ENCODE peak calls at places on chromosome 14, in four cellular contexts. E is non-pigmented ciliary epithelial cell, Z is MV-4-11, X is activated gamma-delta T cell. W is an unnamed sample.

GRCh38 chr14:88904206-88904647 is 79.8 kb downstream of the TTC8 start:
- DNase-seq in X (no peak), E (no peak), Z (no peak), W (no peak)

GRCh38 chr14:105862581-105863239 is 336.3 kb downstream of the TMEM121 start:
- DNase-seq in Z (no peak), X (no peak), E (no peak), W (no peak)

GRCh38 chr14:34655959-34656358 is 26.0 kb upstream of the SNX6 start:
- DNase-seq in E (no peak), X (no peak), Z (no peak), W (no peak)

GRCh38 chr14:72892879-72893635 is 844 bp downstream of the DPF3 start:
- DNase-seq in Z (no peak), X (no peak), E (no peak), W (peak; percentile 36)

GRCh38 chr14:34199585-34199984 is 248.7 kb upstream of the EGLN3 start:
- DNase-seq in Z (no peak), X (no peak), E (peak; percentile 96), W (no peak)

GRCh38 chr14:93970589-93970966 is 5.8 kb downstream of the ASB2 start:
- DNase-seq in Z (peak; percentile 40), E (no peak), X (peak; percentile 20), W (peak; percentile 44)

GRCh38 chr14:89344871-89345270 is 72.2 kb downstream of the FOXN3 start:
- DNase-seq in X (no peak), E (no peak), Z (no peak), W (no peak)

GRCh38 chr14:76653875-76654572 is 107.2 kb upstream of the VASH1 start:
- DNase-seq in X (no peak), E (no peak), Z (no peak), W (no peak)

GRCh38 chr14:35389315-35389667 is 15.3 kb downstream of the NFKBIA start:
- DNase-seq in E (no peak), X (no peak), Z (no peak), W (no peak)

W was measured in KBM-7.